ENCODE peak calls at places on chromosomes 2 and 18, in seven cellular contexts. N is activated naive CD8-positive, alpha-beta T cell treated with anti-CD3 and anti-CD28 coated beads, Interleukin-2, amount 10 ng/mL, durations not matched to agents 7 days and 5 days; I is effector memory CD4-positive, alpha-beta T cell; C is EL; X is T-helper 1 cell; K is foreskin keratinocyte; Y is WTC11. Z is an unnamed sample.

GRCh38 chr2:88239781-88240180 is 69.6 kb downstream of the THNSL2 start:
- DNase-seq in C (no peak), X (no peak), K (no peak), I (no peak), Y (no peak), N (no peak), Z (no peak)

GRCh38 chr2:188381614-188382013 is 89.9 kb downstream of the GULP1 start:
- DNase-seq in C (peak; percentile 57), X (no peak), I (no peak), Y (no peak), K (peak; percentile 56), N (no peak), Z (peak; percentile 32)

GRCh38 chr18:55763298-55763697 is 175.3 kb upstream of the TCF4 start:
- DNase-seq in N (no peak), K (peak; percentile 74), C (peak; percentile 73), X (no peak), Y (no peak), I (no peak), Z (peak; percentile 44)

GRCh38 chr18:60024857-60025256 is 125.1 kb downstream of the PMAIP1 start:
- DNase-seq in I (no peak), Y (no peak), K (no peak), N (no peak), C (no peak), X (no peak), Z (no peak)

GRCh38 chr18:22817844-22818243 is 115.3 kb upstream of the RBBP8 start:
- DNase-seq in X (no peak), N (no peak), I (no peak), Y (no peak), K (no peak), C (no peak), Z (no peak)

GRCh38 chr2:178195390-178196166 is 1.3 kb downstream of the OSBPL6 start:
- DNase-seq in K (no peak), X (no peak), I (no peak), Y (no peak), C (no peak), N (no peak), Z (peak; percentile 61)

GRCh38 chr2:84459944-84460429 is 907 bp upstream of the SUCLG1 start:
- DNase-seq in N (no peak), C (no peak), Y (no peak), I (no peak), K (no peak), X (no peak), Z (no peak)

GRCh38 chr18:34928754-34929335 is 112.4 kb upstream of the MAPRE2 start:
- DNase-seq in I (no peak), Y (no peak), X (no peak), C (no peak), K (no peak), N (no peak), Z (no peak)

GRCh38 chr18:31942301-31942998 is 478 bp downstream of the TRAPPC8 start:
- DNase-seq in K (peak; percentile 18), C (peak; percentile 56), X (no peak), Y (peak; percentile 29), N (no peak), I (no peak), Z (peak; percentile 86)

GRCh38 chr2:160583823-160584537 is 90.4 kb upstream of the RBMS1 start:
- DNase-seq in K (no peak), I (no peak), X (no peak), Y (no peak), N (no peak), C (no peak), Z (no peak)

GRCh38 chr18:48605408-48605845 is 66.6 kb downstream of the CTIF start:
- DNase-seq in C (peak; percentile 52), X (no peak), I (no peak), N (no peak), Y (peak; percentile 71), K (no peak), Z (no peak)

GRCh38 chr18:21831413-21831831 is 90.8 kb downstream of the MIB1 start:
- DNase-seq in C (no peak), K (no peak), Y (no peak), N (no peak), I (no peak), X (no peak), Z (no peak)

GRCh38 chr2:96773922-96774321 is 13.2 kb downstream of the CNNM4 start:
- DNase-seq in Y (no peak), K (no peak), X (no peak), N (peak; percentile 56), C (no peak), I (peak; percentile 27), Z (no peak)